ENCODE peak calls at places on chromosome 6, in six cellular contexts. S is NB4, Y is tibial nerve, T is adrenal gland, N is H54, O is HCT116. Q is an unnamed sample.

GRCh38 chr6:52511163-52511562 is 65.7 kb downstream of the TRAM2 start:
- DNase-seq in S (no peak), Y (no peak), O (no peak), T (no peak), N (no peak), Q (no peak)

GRCh38 chr6:90294614-90294988 is 2.0 kb downstream of the BACH2 start:
- DNase-seq in Y (no peak), O (no peak), S (no peak), T (no peak), N (no peak), Q (no peak)

GRCh38 chr6:108200631-108201030 is 34.8 kb downstream of the NR2E1 start:
- DNase-seq in S (no peak), T (no peak), Y (no peak), O (peak; percentile 3), N (no peak), Q (peak; percentile 68)

GRCh38 chr6:99148761-99149160 is 200.7 kb downstream of the FAXC start:
- DNase-seq in Y (no peak), O (no peak), S (no peak), N (no peak), T (no peak), Q (no peak)

GRCh38 chr6:151179321-151179720 is 60.4 kb upstream of the AKAP12 start:
- DNase-seq in N (no peak), O (no peak), Y (peak; percentile 14), S (no peak), T (no peak), Q (no peak)

GRCh38 chr6:125871365-125871764 is 80.6 kb downstream of the NCOA7 start:
- DNase-seq in O (no peak), N (no peak), Y (no peak), S (no peak), T (no peak), Q (no peak)

GRCh38 chr6:52130440-52130839 is 43.0 kb upstream of the PKHD1 start:
- DNase-seq in N (no peak), O (no peak), Y (no peak), T (no peak), S (no peak), Q (no peak)

GRCh38 chr6:44636576-44637248 is 249.2 kb downstream of the CDC5L start:
- DNase-seq in O (no peak), N (no peak), T (no peak), Y (no peak), S (no peak), Q (no peak)

GRCh38 chr6:4912559-4912958 is 91.3 kb downstream of the RPP40 start:
- DNase-seq in Y (no peak), N (no peak), T (no peak), O (no peak), S (no peak), Q (no peak)

GRCh38 chr6:130598021-130598989 is 228.9 kb upstream of the SMLR1 start:
- DNase-seq in Y (no peak), S (no peak), T (no peak), O (no peak), N (no peak), Q (no peak)

GRCh38 chr6:154367333-154367732 is 10.7 kb upstream of the IPCEF1 start:
- DNase-seq in O (no peak), Y (no peak), T (no peak), N (no peak), S (no peak), Q (no peak)

GRCh38 chr6:28303570-28303969 is 22.2 kb downstream of the PGBD1 start:
- DNase-seq in O (no peak), Y (no peak), S (no peak), N (no peak), T (no peak), Q (no peak)

GRCh38 chr6:87700729-87701675 is 1.0 kb downstream of the AKIRIN2 start:
- DNase-seq in S (peak; percentile 81), T (peak; percentile 60), Y (peak; percentile 19), N (peak; percentile 40), O (no peak), Q (peak; percentile 60)

GRCh38 chr6:107657373-107657754 is 166.7 kb downstream of the SCML4 start:
- DNase-seq in O (no peak), T (no peak), S (no peak), Y (no peak), N (no peak), Q (no peak)

GRCh38 chr6:104809116-104809515 is 50.6 kb downstream of the HACE1 start:
- DNase-seq in N (no peak), Y (no peak), S (no peak), T (no peak), O (no peak), Q (no peak)

GRCh38 chr6:29762781-29763214 is 39.6 kb downstream of the HLA-F start:
- DNase-seq in Y (no peak), T (no peak), O (no peak), N (no peak), S (no peak), Q (no peak)

GRCh38 chr6:154127638-154128037 is 88.6 kb downstream of the OPRM1 start:
- DNase-seq in T (no peak), N (no peak), S (no peak), Y (no peak), O (no peak), Q (no peak)

GRCh38 chr6:81366970-81367369 is 385.5 kb downstream of the TENT5A start:
- DNase-seq in Y (no peak), N (no peak), O (no peak), T (no peak), S (no peak), Q (no peak)

GRCh38 chr6:150142657-150143501 is at the start of gene PPP1R14C:
- DNase-seq in O (no peak), S (no peak), Y (no peak), N (peak; percentile 19), T (no peak), Q (no peak)

GRCh38 chr6:18099501-18099900 is 23.0 kb downstream of the NHLRC1 start:
- DNase-seq in T (no peak), N (no peak), S (peak; percentile 17), Y (no peak), O (no peak), Q (no peak)

GRCh38 chr6:138455746-138456392 is 43.4 kb downstream of the NHSL1 start:
- DNase-seq in Y (no peak), S (no peak), T (no peak), O (peak; percentile 87), N (no peak), Q (no peak)

GRCh38 chr6:30700340-30700739 is 9.6 kb upstream of the NRM start:
- DNase-seq in N (no peak), T (no peak), S (no peak), Y (no peak), O (no peak), Q (peak; percentile 79)

GRCh38 chr6:75608955-75609533 is 7.4 kb downstream of the SENP6 start:
- DNase-seq in N (no peak), T (no peak), S (peak; percentile 77), Y (no peak), O (no peak), Q (no peak)

GRCh38 chr6:163198396-163198795 is 216.1 kb upstream of the QKI start:
- DNase-seq in O (no peak), Y (no peak), S (no peak), N (no peak), T (no peak), Q (no peak)

GRCh38 chr6:41942045-41942851 is 640 bp upstream of the CCND3 start:
- DNase-seq in O (no peak), N (no peak), Y (no peak), S (no peak), T (peak; percentile 55), Q (no peak)

GRCh38 chr6:41939848-41940758 is 1.5 kb downstream of the CCND3 start:
- DNase-seq in T (peak; percentile 33), Y (no peak), S (peak; percentile 84), N (no peak), O (no peak), Q (peak; percentile 52)

GRCh38 chr6:41939091-41939847 is 2.3 kb downstream of the CCND3 start:
- DNase-seq in T (peak; percentile 34), Y (no peak), S (peak; percentile 99), N (no peak), O (no peak), Q (peak; percentile 50)

GRCh38 chr6:41940759-41941279 is 789 bp downstream of the CCND3 start:
- DNase-seq in N (peak; percentile 27), O (no peak), S (peak; percentile 98), Y (no peak), T (peak; percentile 57), Q (peak; percentile 63)

GRCh38 chr6:41941280-41942044 is at the start of gene CCND3:
- DNase-seq in S (peak; percentile 97), N (peak; percentile 83), O (peak; percentile 68), T (peak; percentile 93), Y (peak; percentile 83), Q (peak; percentile 94)
- TF ChIP-seq POLR2A in S (peak; percentile 40), N (peak; percentile 79), O (no peak), T (peak; percentile 62), Y (peak; percentile 46), Q (peak; percentile 56)

DNA sequence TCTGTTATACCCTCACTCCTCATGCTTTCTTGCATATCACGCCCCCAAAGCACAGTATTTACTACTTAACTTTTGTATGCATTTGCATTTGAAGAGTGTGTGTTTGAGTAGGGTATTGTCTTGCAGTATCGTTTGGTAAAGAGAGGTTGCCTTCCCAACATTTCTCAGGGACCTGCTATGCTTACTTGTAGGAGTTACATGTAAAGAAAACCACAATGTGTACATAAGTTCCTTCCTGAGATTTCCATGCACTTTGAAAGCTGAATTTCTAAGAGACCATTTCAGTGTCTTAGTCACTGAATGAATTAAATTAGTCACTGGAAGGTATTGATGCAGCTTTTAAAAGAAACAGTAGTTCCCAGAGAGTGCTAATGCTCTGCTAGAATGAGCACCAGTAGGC is 159.3 kb upstream of the LAMA2 start:
- DNase-seq in Y (no peak), T (no peak), O (no peak), N (no peak), S (no peak), Q (no peak)
- TF ChIP-seq POLR2A in Y (no peak), T (no peak), O (no peak), N (no peak), S (no peak), Q (no peak)

GRCh38 chr6:161168281-161168891 is 105.5 kb downstream of the AGPAT4 start:
- DNase-seq in N (peak; percentile 60), Y (peak; percentile 71), S (no peak), T (peak; percentile 68), O (peak; percentile 86), Q (peak; percentile 83)
- TF ChIP-seq POLR2A in N (no peak), Y (no peak), S (no peak), T (no peak), O (no peak), Q (no peak)

GRCh38 chr6:158041788-158042187 is 60.1 kb downstream of the SYNJ2 start:
- DNase-seq in T (no peak), N (no peak), Y (no peak), S (no peak), O (no peak), Q (no peak)
- TF ChIP-seq POLR2A in T (no peak), N (no peak), Y (no peak), S (no peak), O (no peak), Q (no peak)

GRCh38 chr6:10720229-10720959 is 2.5 kb upstream of the TMEM14C start:
- DNase-seq in Y (no peak), T (peak; percentile 60), O (no peak), N (no peak), S (peak; percentile 84), Q (peak; percentile 38)
- TF ChIP-seq POLR2A in Y (no peak), T (no peak), O (no peak), N (peak; percentile 44), S (no peak), Q (peak; percentile 35)

Q was measured in right lobe of liver.